ENCODE peak calls at places on chromosomes 5 and 9, in eight cellular contexts. K is endothelial cell, E is HL-60, N is neural crest cell, G is A549, S is AG09319, O is foreskin fibroblast, X is AG10803. H is an unnamed sample.

GRCh38 chr5:51902512-51902911 is 519.3 kb downstream of the ISL1 start:
- DNase-seq in X (no peak), O (no peak), G (no peak), K (no peak), N (no peak), E (no peak), S (no peak), H (no peak)

GRCh38 chr9:136808075-136808780 is 480 bp downstream of the RABL6 start:
- DNase-seq in G (no peak), N (no peak), S (no peak), X (no peak), K (peak; percentile 31), O (no peak), E (peak; percentile 37), H (no peak)

GRCh38 chr9:112437406-112437805 is 49.2 kb upstream of the KIAA1958 start:
- DNase-seq in N (no peak), G (no peak), K (no peak), O (no peak), E (no peak), X (no peak), S (no peak), H (no peak)

GRCh38 chr5:176862330-176862995 is 36.7 kb downstream of the HK3 start:
- DNase-seq in K (no peak), E (no peak), G (no peak), X (no peak), N (no peak), O (no peak), S (no peak), H (no peak)

GRCh38 chr5:54360089-54360488 is 49.7 kb upstream of the ARL15 start:
- DNase-seq in S (no peak), K (no peak), N (no peak), O (peak; percentile 66), G (peak; percentile 53), E (no peak), X (peak; percentile 73), H (no peak)

GRCh38 chr9:81898851-81899250 is 29.4 kb upstream of the SPATA31D4 start:
- DNase-seq in O (no peak), K (no peak), S (no peak), N (no peak), E (no peak), G (no peak), X (no peak), H (peak; percentile 46)

GRCh38 chr9:129282308-129283211 is 104.5 kb upstream of the IER5L start:
- DNase-seq in E (peak; percentile 52), X (no peak), O (no peak), S (no peak), N (no peak), G (no peak), K (no peak), H (no peak)

GRCh38 chr9:32989651-32990050 is 11.8 kb downstream of the APTX start:
- DNase-seq in E (no peak), X (no peak), O (no peak), N (no peak), S (no peak), G (peak; percentile 6), K (no peak), H (no peak)

GRCh38 chr5:140821375-140822280 is at the start of gene PCDHA5:
- DNase-seq in X (peak; percentile 4), G (peak; percentile 73), S (no peak), N (no peak), K (no peak), O (no peak), E (no peak), H (no peak)

GRCh38 chr5:126422994-126423788 is at the start of gene GRAMD2B:
- DNase-seq in X (peak; percentile 91), K (peak; percentile 84), O (peak; percentile 87), E (no peak), G (peak; percentile 64), N (peak; percentile 61), S (peak; percentile 81), H (peak; percentile 46)

GRCh38 chr5:38994329-38994927 is 79.8 kb downstream of the RICTOR start:
- DNase-seq in G (peak; percentile 84), N (no peak), O (peak; percentile 42), S (peak; percentile 44), E (no peak), K (peak; percentile 34), X (peak; percentile 71), H (no peak)

GRCh38 chr5:51391175-51391574 is 7.9 kb downstream of the ISL1 start:
- DNase-seq in O (no peak), X (no peak), S (no peak), K (no peak), N (no peak), G (no peak), E (no peak), H (no peak)

GRCh38 chr9:28394774-28395173 is 821.5 kb upstream of the C9orf72 start:
- DNase-seq in X (no peak), N (no peak), S (no peak), K (no peak), E (no peak), O (no peak), G (no peak), H (no peak)

GRCh38 chr9:121009657-121010056 is 40.4 kb downstream of the C5 start:
- DNase-seq in X (no peak), E (no peak), O (no peak), K (no peak), G (no peak), N (no peak), S (no peak), H (no peak)

GRCh38 chr5:52807723-52808122 is 20.0 kb downstream of the ITGA1 start:
- DNase-seq in O (no peak), X (no peak), G (no peak), N (no peak), S (no peak), K (no peak), E (no peak), H (no peak)

GRCh38 chr5:72621576-72621975 is 114.4 kb upstream of the ZNF366 start:
- DNase-seq in E (no peak), O (no peak), G (no peak), N (no peak), S (no peak), K (no peak), X (peak; percentile 61), H (no peak)

GRCh38 chr9:124441291-124441690 is 9.0 kb upstream of the ADGRD2 start:
- DNase-seq in K (no peak), X (no peak), E (no peak), N (no peak), S (no peak), O (no peak), G (no peak), H (no peak)

GRCh38 chr5:105101597-105101996 is 1539.0 kb upstream of the NUDT12 start:
- DNase-seq in X (no peak), S (no peak), O (no peak), E (no peak), K (no peak), G (no peak), N (no peak), H (no peak)

GRCh38 chr9:110531776-110532175 is 47.8 kb downstream of the SVEP1 start:
- DNase-seq in K (no peak), E (no peak), G (no peak), N (no peak), O (peak; percentile 51), S (no peak), X (peak; percentile 77), H (no peak)

GRCh38 chr5:136036991-136037705 is 8.4 kb downstream of the TGFBI start:
- DNase-seq in O (peak; percentile 81), G (no peak), K (no peak), X (peak; percentile 86), N (no peak), S (no peak), E (no peak), H (no peak)

GRCh38 chr5:174529925-174530681 is 194.3 kb upstream of the MSX2 start:
- DNase-seq in O (no peak), N (no peak), K (no peak), G (no peak), E (no peak), S (no peak), X (no peak), H (no peak)

GRCh38 chr9:93091453-93092081 is 4.5 kb upstream of the CARD19 start:
- DNase-seq in N (no peak), G (peak; percentile 77), E (no peak), S (no peak), O (peak; percentile 91), K (no peak), X (peak; percentile 73), H (peak; percentile 52)

GRCh38 chr5:151870820-151871219 is 53.8 kb downstream of the GLRA1 start:
- DNase-seq in S (no peak), N (no peak), K (no peak), G (peak; percentile 32), O (peak; percentile 41), E (no peak), X (peak; percentile 80), H (peak; percentile 16)

DNA sequence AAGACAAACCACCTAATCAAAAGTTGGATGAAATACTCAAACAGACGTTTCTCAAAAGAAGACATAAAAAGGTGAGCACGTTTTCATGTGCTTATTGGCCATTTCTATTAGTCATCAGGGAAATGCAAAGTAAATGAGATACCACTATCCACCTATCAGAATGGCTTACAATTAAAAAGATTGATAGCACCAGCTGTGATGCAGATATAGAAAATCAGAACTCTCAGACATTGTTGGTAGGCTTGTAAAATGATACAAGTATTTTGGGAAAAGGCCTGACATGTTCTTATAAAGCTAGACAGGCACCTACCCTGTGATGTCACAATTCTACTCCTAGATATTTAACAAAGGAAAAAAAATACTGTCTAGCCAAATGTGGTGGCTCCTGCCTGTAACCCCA is 44.0 kb upstream of the SLC30A5 start:
- DNase-seq in O (no peak), E (no peak), G (no peak), X (no peak), S (no peak), N (no peak), K (no peak), H (no peak)
- TF ChIP-seq CTCF in O (no peak), E (no peak), G (no peak), X (no peak), S (no peak), N (no peak), K (no peak), H (no peak)

DNA sequence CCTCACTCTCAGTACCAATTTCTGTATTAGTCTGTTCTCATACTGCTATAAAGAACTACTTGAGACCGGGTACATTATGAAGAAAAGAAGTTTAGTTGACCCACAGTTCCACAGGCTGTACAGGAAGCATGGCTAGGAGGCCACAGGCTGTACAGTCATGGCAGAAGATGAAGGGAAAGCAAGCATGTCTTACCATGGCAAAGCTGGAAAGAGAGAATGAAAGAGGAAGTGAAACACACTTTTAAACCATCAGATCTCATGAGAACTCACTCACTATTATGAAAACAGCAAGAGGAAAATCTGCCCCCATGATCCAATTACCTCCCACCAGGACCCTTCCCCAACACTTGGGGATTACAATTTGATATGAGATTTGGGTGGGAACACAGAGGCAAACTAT is 698.8 kb downstream of the CDH9 start:
- DNase-seq in G (no peak), K (no peak), N (no peak), O (no peak), S (no peak), E (peak; percentile 6), X (no peak), H (no peak)
- TF ChIP-seq CTCF in G (no peak), K (no peak), N (no peak), O (no peak), S (no peak), E (no peak), X (no peak), H (no peak)

GRCh38 chr9:90898229-90898628 is 96.6 kb downstream of the SYK start:
- DNase-seq in G (no peak), E (no peak), S (no peak), K (no peak), O (no peak), X (no peak), N (no peak), H (no peak)
- TF ChIP-seq CTCF in G (no peak), E (no peak), S (peak; percentile 26), K (no peak), O (peak; percentile 24), X (peak; percentile 32), N (peak; percentile 40), H (peak; percentile 29)

GRCh38 chr5:98750693-98751092 is 22.8 kb upstream of the RGMB start:
- DNase-seq in G (peak; percentile 37), N (no peak), S (no peak), K (peak; percentile 21), E (no peak), X (no peak), O (no peak), H (no peak)
- TF ChIP-seq CTCF in G (peak; percentile 22), N (peak; percentile 57), S (no peak), K (peak; percentile 47), E (no peak), X (no peak), O (no peak), H (no peak)

H was measured in AG04449.